ENCODE peak calls at places on chromosomes 12 and 14, in ten cellular contexts. U is MM.1S, L is A549, D is H1, X is RWPE1, J is progenitor cell of endocrine pancreas, G is GM20000, S is retinal pigment epithelial cell, H is WTC11, Q is IMR-90. Z is an unnamed sample.

GRCh38 chr14:48274826-48275225 is 599.4 kb upstream of the MDGA2 start:
- DNase-seq in L (no peak), D (no peak), S (no peak), X (no peak), Q (no peak), G (no peak), J (no peak), U (no peak), H (no peak), Z (no peak)

GRCh38 chr14:102775855-102776760 is 1.1 kb upstream of the TRAF3 start:
- DNase-seq in J (no peak), L (no peak), H (no peak), Q (peak), U (no peak), X (no peak), G (peak), S (no peak), D (no peak), Z (no peak)

GRCh38 chr12:109900752-109901580 is 892 bp downstream of the TCHP start:
- DNase-seq in X (peak), U (no peak), S (no peak), J (no peak), L (peak), G (peak), D (no peak), Q (no peak), H (peak), Z (peak)

GRCh38 chr12:132065203-132065602 is 78.9 kb downstream of the DDX51 start:
- DNase-seq in G (no peak), L (no peak), Q (no peak), U (no peak), S (no peak), J (no peak), H (no peak), X (no peak), D (no peak), Z (no peak)

GRCh38 chr12:121239335-121239678 is 29.4 kb downstream of the P2RX4 start:
- DNase-seq in J (no peak), G (no peak), D (no peak), Q (no peak), L (no peak), S (no peak), X (no peak), U (no peak), H (no peak), Z (no peak)

GRCh38 chr12:114580306-114580705 is 103.7 kb downstream of the TBX3 start:
- DNase-seq in L (no peak), J (no peak), U (no peak), X (no peak), G (no peak), Q (no peak), H (no peak), S (no peak), D (no peak), Z (no peak)

GRCh38 chr12:25051583-25052190 is 102.8 kb upstream of the BCAT1 start:
- DNase-seq in Q (no peak), L (no peak), G (peak), H (no peak), S (no peak), D (no peak), J (no peak), X (no peak), U (peak), Z (no peak)

GRCh38 chr12:110821917-110822316 is 24.9 kb upstream of the CCDC63 start:
- DNase-seq in G (no peak), H (no peak), Q (no peak), D (no peak), X (no peak), S (no peak), U (no peak), L (no peak), J (no peak), Z (no peak)

GRCh38 chr14:75359098-75359497 is 68.7 kb upstream of the JDP2 start:
- DNase-seq in X (no peak), S (no peak), J (no peak), D (no peak), U (no peak), Q (no peak), L (no peak), G (no peak), H (no peak), Z (no peak)

GRCh38 chr14:95361373-95362179 is 41.9 kb upstream of the CLMN start:
- DNase-seq in H (peak), J (no peak), Q (no peak), G (peak), L (peak), U (peak), D (peak), X (no peak), S (no peak), Z (peak)

GRCh38 chr12:117063162-117063911 is 35.9 kb downstream of the TESC start:
- DNase-seq in G (no peak), Q (no peak), J (no peak), U (no peak), S (no peak), H (no peak), L (no peak), X (no peak), D (no peak), Z (no peak)

GRCh38 chr14:65223636-65224035 is 121.3 kb upstream of the MAX start:
- DNase-seq in U (no peak), S (no peak), L (no peak), D (no peak), G (no peak), Q (no peak), H (no peak), J (no peak), X (no peak), Z (no peak)

GRCh38 chr14:64755661-64756265 is 51.5 kb downstream of the PLEKHG3 start:
- DNase-seq in X (peak), S (no peak), U (no peak), J (no peak), Q (peak), L (no peak), G (no peak), H (no peak), D (no peak), Z (no peak)

GRCh38 chr14:105448706-105449111 is 25.9 kb upstream of the CRIP2 start:
- DNase-seq in G (peak), L (peak), X (peak), U (no peak), Q (peak), H (peak), D (peak), J (peak), S (no peak), Z (peak)

GRCh38 chr12:93536111-93536765 is 36.2 kb upstream of the SOCS2 start:
- DNase-seq in U (peak), J (no peak), L (no peak), S (no peak), D (no peak), G (no peak), Q (no peak), X (no peak), H (no peak), Z (no peak)

GRCh38 chr12:127516467-127516866 is 750.5 kb upstream of the TMEM132C start:
- DNase-seq in Q (peak), L (no peak), X (no peak), D (no peak), H (no peak), S (no peak), G (no peak), J (no peak), U (no peak), Z (no peak)

GRCh38 chr12:102484017-102484731 is 3.8 kb upstream of the IGF1 start:
- DNase-seq in X (peak), U (peak), Q (peak), L (peak), S (no peak), H (peak), D (no peak), J (peak), G (peak), Z (peak)

GRCh38 chr14:52906141-52906601 is 44.7 kb downstream of the FERMT2 start:
- DNase-seq in J (no peak), Q (peak), G (no peak), D (no peak), H (no peak), U (no peak), L (no peak), X (peak), S (peak), Z (no peak)

GRCh38 chr14:55129086-55129427 is at the start of gene LGALS3:
- DNase-seq in G (peak), X (peak), Q (peak), J (peak), L (peak), S (peak), U (peak), D (no peak), H (peak), Z (peak)

GRCh38 chr14:72644758-72645489 is 249.0 kb downstream of the DPF3 start:
- DNase-seq in Q (peak), S (no peak), G (no peak), U (no peak), D (no peak), X (no peak), H (no peak), L (no peak), J (no peak), Z (no peak)

GRCh38 chr12:1497161-1497560 is 97.2 kb downstream of the FBXL14 start:
- DNase-seq in L (no peak), D (no peak), G (no peak), S (no peak), X (no peak), U (no peak), H (no peak), Q (no peak), J (no peak), Z (no peak)

GRCh38 chr14:93155667-93156066 is 29.0 kb downstream of the MOAP1 start:
- DNase-seq in L (no peak), J (no peak), X (no peak), U (no peak), G (no peak), D (no peak), S (no peak), H (no peak), Q (no peak), Z (no peak)

GRCh38 chr12:94277426-94278000 is 129.1 kb downstream of the PLXNC1 start:
- DNase-seq in G (no peak), X (no peak), L (no peak), U (no peak), S (no peak), H (no peak), D (no peak), Q (peak), J (no peak), Z (no peak)

GRCh38 chr12:81610955-81611889 is 147.9 kb downstream of the PPFIA2 start:
- DNase-seq in L (peak), G (no peak), S (no peak), H (peak), Q (peak), J (no peak), X (no peak), D (no peak), U (peak), Z (peak)

GRCh38 chr14:88729159-88729558 is 63.6 kb downstream of the EML5 start:
- DNase-seq in J (no peak), X (no peak), D (no peak), L (peak), S (no peak), G (no peak), U (no peak), Q (peak), H (no peak), Z (no peak)

GRCh38 chr12:120981407-120981921 is 3.1 kb downstream of the HNF1A start:
- DNase-seq in G (no peak), H (no peak), U (no peak), D (no peak), X (no peak), S (no peak), J (no peak), Q (no peak), L (no peak), Z (no peak)

GRCh38 chr14:44529026-44529425 is 21.9 kb upstream of the FSCB start:
- DNase-seq in H (no peak), J (no peak), S (peak), D (no peak), Q (no peak), G (no peak), L (no peak), X (no peak), U (no peak), Z (no peak)

GRCh38 chr12:66144796-66145754 is 14.5 kb upstream of the LLPH start:
- DNase-seq in L (peak), X (peak), H (no peak), U (peak), G (no peak), Q (peak), J (no peak), D (no peak), S (no peak), Z (peak)
- TF ChIP-seq CTCF in L (peak), X (peak), H (peak), U (peak), G (no peak), Q (peak), J (peak), D (peak), S (peak), Z (peak)

GRCh38 chr12:105278043-105278697 is 42.2 kb upstream of the APPL2 start:
- DNase-seq in G (no peak), H (no peak), J (no peak), X (no peak), U (no peak), D (no peak), Q (peak), L (peak), S (no peak), Z (no peak)
- TF ChIP-seq CTCF in G (no peak), H (no peak), J (peak), X (no peak), U (peak), D (peak), Q (peak), L (peak), S (peak), Z (peak)

DNA sequence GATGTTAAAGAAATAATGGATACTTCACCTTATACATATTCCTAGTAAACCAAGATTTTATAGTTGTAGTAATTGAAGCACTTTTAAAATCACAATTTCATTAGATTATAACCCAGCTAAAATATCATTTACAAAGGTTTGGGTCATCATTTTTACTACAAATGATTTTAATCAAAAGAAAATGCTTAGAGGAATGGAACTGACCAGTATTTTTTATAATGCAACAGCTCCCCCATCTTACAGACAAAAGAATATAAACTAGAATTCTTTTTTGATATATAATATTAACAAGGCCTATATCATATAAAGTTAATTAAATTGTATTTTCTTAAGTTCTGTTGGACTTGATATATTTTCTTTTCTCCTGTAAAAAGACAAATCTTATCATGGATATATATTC is 20.4 kb upstream of the LRFN5 start:
- DNase-seq in J (no peak), D (no peak), S (no peak), X (no peak), H (no peak), U (no peak), Q (no peak), L (no peak), G (no peak), Z (no peak)
- TF ChIP-seq CTCF in J (no peak), D (no peak), S (no peak), X (no peak), H (no peak), U (no peak), Q (no peak), L (no peak), G (no peak), Z (no peak)

DNA sequence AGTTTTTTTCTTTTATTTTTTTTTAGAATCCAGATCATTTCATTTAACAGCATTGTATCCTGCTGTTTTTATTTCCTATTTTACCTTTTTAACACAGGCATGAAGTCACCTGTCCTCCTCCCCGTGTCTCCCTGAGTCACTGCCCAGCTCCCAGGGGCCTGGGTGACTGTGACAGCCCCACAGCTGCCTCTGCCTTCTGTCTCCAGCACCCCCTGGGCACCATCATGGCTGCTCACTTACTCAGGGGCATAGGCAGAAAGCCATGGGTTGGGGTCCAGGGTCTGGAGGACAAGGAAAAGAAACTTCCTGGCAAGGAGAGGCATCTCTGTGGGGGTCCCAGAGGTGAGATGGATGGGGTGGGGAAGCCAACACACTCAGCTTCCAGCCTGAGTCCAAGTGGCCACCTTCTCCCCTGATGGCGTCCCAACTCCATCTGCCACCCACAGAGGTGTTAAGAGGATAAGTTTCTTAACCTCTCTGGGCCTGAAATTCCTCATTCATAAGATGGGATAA is 25.3 kb downstream of the TMEM63C start:
- DNase-seq in H (peak), G (no peak), Q (no peak), X (no peak), J (no peak), D (no peak), L (no peak), S (no peak), U (no peak), Z (no peak)
- TF ChIP-seq CTCF in H (no peak), G (no peak), Q (no peak), X (no peak), J (no peak), D (peak), L (no peak), S (peak), U (no peak), Z (no peak)

DNA sequence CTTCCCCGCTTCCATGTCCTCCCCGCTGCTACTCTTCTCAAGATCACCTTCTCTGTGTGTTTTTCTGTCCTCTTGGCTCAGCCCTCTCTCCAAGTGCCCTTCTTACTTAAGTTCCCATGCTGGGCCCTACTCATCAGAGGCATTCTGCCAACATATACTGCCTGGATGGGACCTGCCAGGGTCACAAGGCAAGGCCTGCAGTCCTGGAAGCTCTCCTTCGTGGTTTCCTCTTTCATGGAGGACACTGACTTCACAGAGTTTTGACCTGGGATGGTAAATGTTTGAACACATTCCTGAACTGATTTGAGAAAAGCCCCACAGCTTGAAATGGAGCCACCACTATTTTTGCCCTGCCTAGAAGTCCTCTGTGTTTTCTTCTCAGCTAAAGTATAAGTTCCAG is 140.9 kb downstream of the TMEM30B start:
- DNase-seq in D (no peak), X (no peak), L (no peak), G (no peak), U (no peak), Q (peak), H (no peak), S (no peak), J (no peak), Z (no peak)
- TF ChIP-seq CTCF in D (no peak), X (no peak), L (no peak), G (no peak), U (no peak), Q (no peak), H (no peak), S (no peak), J (no peak), Z (no peak)

Z was measured in endothelial cell.